ENCODE peak calls at places on chromosomes 11 and 22, in seven cellular contexts. G, F, L, Q, D, S and K are unnamed samples.

GRCh38 chr11:130208241-130209127 is 48.9 kb downstream of the ST14 start:
- DNase-seq in S (no peak), Q (no peak), D (no peak), L (no peak), F (no peak), G (no peak), K (no peak)

GRCh38 chr11:66015094-66015881 is 3.5 kb downstream of the CST6 start:
- DNase-seq in Q (peak; percentile 95), D (peak; percentile 96), G (peak; percentile 56), S (no peak), L (no peak), F (no peak), K (no peak)

GRCh38 chr11:66050581-66051231 is 1.5 kb upstream of the SF3B2 start:
- DNase-seq in G (no peak), Q (no peak), L (no peak), F (no peak), S (no peak), D (peak; percentile 25), K (peak; percentile 47)

GRCh38 chr11:124724854-124725718 is 14.7 kb upstream of the NRGN start:
- DNase-seq in Q (peak; percentile 85), S (no peak), D (no peak), L (no peak), F (peak; percentile 46), G (no peak), K (no peak)

GRCh38 chr22:24727218-24727851 is 47.2 kb downstream of the PIWIL3 start:
- DNase-seq in L (no peak), S (no peak), D (no peak), F (no peak), G (peak; percentile 72), Q (no peak), K (peak; percentile 56)

GRCh38 chr11:111983187-111983986 is 41.8 kb upstream of the DLAT start:
- DNase-seq in Q (no peak), D (no peak), S (no peak), L (no peak), F (peak; percentile 81), G (no peak), K (peak; percentile 94)

GRCh38 chr11:15761235-15761634 is 595.1 kb downstream of the SOX6 start:
- DNase-seq in G (no peak), Q (no peak), L (no peak), D (no peak), S (no peak), F (no peak), K (no peak)

GRCh38 chr11:106495046-106495445 is 417.6 kb downstream of the AASDHPPT start:
- DNase-seq in L (no peak), G (no peak), S (no peak), D (no peak), F (no peak), Q (no peak), K (no peak)

GRCh38 chr11:47399860-47400812 is 8.3 kb upstream of the SLC39A13 start:
- DNase-seq in Q (no peak), D (no peak), S (peak; percentile 44), F (peak; percentile 24), L (no peak), G (no peak), K (peak; percentile 52)

GRCh38 chr11:71215372-71215965 is 36.9 kb downstream of the SHANK2 start:
- DNase-seq in Q (peak; percentile 48), L (no peak), S (no peak), G (no peak), D (peak; percentile 40), F (no peak), K (no peak)

GRCh38 chr11:2002807-2003206 is 5.2 kb upstream of the H19 start:
- DNase-seq in G (no peak), L (no peak), Q (no peak), S (no peak), D (no peak), F (no peak), K (no peak)

GRCh38 chr22:46296257-46297150 is at the start of gene GTSE1:
- DNase-seq in Q (peak; percentile 98), D (peak; percentile 99), G (peak; percentile 93), L (peak; percentile 95), F (peak; percentile 99), S (peak; percentile 97), K (peak; percentile 96)
- H3K4me1 ChIP-seq in Q (peaks cover 17% of the 10 kb centered on the region), D (no peaks in the 10 kb centered on the region), G (peaks cover 12% of the 10 kb centered on the region), L (peaks cover 14% of the 10 kb centered on the region), F (peaks cover 6% of the 10 kb centered on the region), S (peaks cover 8% of the 10 kb centered on the region), K (peaks cover 23% of the 10 kb centered on the region)

GRCh38 chr11:43579171-43579918 is 101.2 kb upstream of the HSD17B12 start:
- DNase-seq in D (no peak), L (no peak), Q (no peak), G (no peak), S (no peak), F (peak; percentile 74), K (peak; percentile 32)

GRCh38 chr11:43582024-43582836 is 98.3 kb upstream of the HSD17B12 start:
- DNase-seq in G (no peak), F (no peak), L (no peak), D (no peak), S (no peak), Q (no peak), K (no peak)

GRCh38 chr11:43579919-43580276 is 100.6 kb upstream of the HSD17B12 start:
- DNase-seq in L (no peak), F (no peak), S (no peak), D (no peak), Q (no peak), G (no peak), K (no peak)

GRCh38 chr11:43581370-43582023 is 99.0 kb upstream of the HSD17B12 start:
- DNase-seq in Q (no peak), L (no peak), F (no peak), G (no peak), D (no peak), S (no peak), K (no peak)

DNA sequence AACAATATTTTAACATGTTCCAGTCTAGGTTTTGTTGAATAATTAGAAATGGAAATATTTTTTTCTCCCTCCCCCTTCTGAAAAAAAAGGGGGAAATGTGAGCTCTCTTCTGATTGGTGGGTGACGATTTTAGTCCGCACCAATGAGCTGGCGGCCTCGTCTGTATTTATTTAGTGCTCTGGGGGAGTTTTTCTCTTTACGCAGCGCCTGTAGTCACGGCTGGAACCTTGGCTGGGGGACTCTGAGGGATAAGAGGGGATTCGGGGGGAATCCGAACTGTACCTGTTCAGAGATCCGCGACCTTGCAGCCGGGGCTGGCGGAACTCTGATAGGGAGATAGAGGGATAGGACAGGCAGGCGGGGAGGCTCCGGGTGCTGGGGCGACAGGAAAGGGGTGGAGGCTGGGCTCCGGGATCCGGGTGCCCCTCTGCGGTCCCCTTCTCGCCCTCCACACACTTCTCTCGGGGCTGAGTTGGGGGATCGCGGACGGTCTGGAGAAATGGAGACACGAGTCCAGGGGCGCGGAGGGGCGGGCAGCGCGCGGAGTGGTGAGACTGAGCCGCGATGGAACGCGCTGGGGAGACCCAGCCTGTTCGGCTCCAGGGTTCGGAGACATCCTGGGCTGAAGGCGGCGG is 99.7 kb upstream of the HSD17B12 start:
- DNase-seq in F (peak; percentile 56), D (no peak), S (no peak), G (no peak), Q (no peak), L (no peak), K (no peak)
- H3K27me3 ChIP-seq in F (peaks cover 88% of the 10 kb centered on the region), D (no peaks in the 10 kb centered on the region), S (peaks cover 38% of the 10 kb centered on the region), G (peaks cover 5% of the 10 kb centered on the region), Q (peaks cover 92% of the 10 kb centered on the region), L (peaks cover 2% of the 10 kb centered on the region), K (peaks cover 84% of the 10 kb centered on the region)

GRCh38 chr11:128512478-128513127 is 74.8 kb downstream of the ETS1 start:
- DNase-seq in G (no peak), L (no peak), Q (no peak), S (peak; percentile 56), F (no peak), D (no peak), K (no peak)
- H3K4me3 ChIP-seq in G (no peak overlapping the region), L (no peak overlapping the region), Q (no peak overlapping the region), S (peak overlapping the region; percentile 96), F (no peak overlapping the region), D (no peak overlapping the region), K (no peak overlapping the region)

GRCh38 chr11:93532285-93532789 is 10.9 kb downstream of the SMCO4 start:
- DNase-seq in F (no peak), L (no peak), G (no peak), S (no peak), D (no peak), Q (no peak), K (no peak)
- H3K4me1 ChIP-seq in F (peaks cover 86% of the 10 kb centered on the region), L (peaks cover 31% of the 10 kb centered on the region), G (no peaks in the 10 kb centered on the region), S (no peaks in the 10 kb centered on the region), D (peaks cover 4% of the 10 kb centered on the region), Q (peaks cover 38% of the 10 kb centered on the region), K (no peaks in the 10 kb centered on the region)

GRCh38 chr11:64714664-64715063 is 8.3 kb downstream of the NRXN2 start:
- DNase-seq in D (peak; percentile 39), Q (no peak), F (no peak), G (no peak), L (no peak), S (no peak), K (no peak)
- H3K27me3 ChIP-seq in D (peaks cover 1% of the 10 kb centered on the region), Q (peaks cover 98% of the 10 kb centered on the region), F (peaks cover 97% of the 10 kb centered on the region), G (peaks cover 5% of the 10 kb centered on the region), L (no peaks in the 10 kb centered on the region), S (peaks cover 18% of the 10 kb centered on the region), K (peaks cover 62% of the 10 kb centered on the region)

DNA sequence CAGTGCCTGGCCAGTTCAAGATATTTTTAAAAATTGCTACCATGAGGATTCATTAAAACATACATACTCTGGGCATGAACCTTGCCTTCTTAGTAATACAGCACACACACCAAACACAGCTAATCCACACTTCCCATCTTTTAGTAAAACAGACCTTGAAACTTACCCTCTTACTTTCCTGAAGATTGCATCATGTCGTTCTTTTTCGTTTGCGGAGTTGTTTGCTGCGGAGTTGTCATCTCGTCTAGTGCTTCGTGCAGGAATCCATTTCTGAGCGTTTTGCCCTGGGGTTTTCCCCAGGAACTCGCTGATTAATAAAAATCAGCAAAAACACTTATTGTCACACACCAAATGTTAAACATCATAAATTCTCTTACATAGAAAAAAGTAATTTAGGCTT is 3.0 kb downstream of the EIF4G2 start:
- DNase-seq in Q (no peak), F (no peak), G (no peak), S (no peak), D (no peak), L (no peak), K (no peak)
- H3K4me3 ChIP-seq in Q (no peak overlapping the region), F (no peak overlapping the region), G (no peak overlapping the region), S (no peak overlapping the region), D (no peak overlapping the region), L (no peak overlapping the region), K (no peak overlapping the region)

GRCh38 chr11:46051102-46051501 is 70.2 kb downstream of the PHF21A start:
- DNase-seq in G (no peak), Q (no peak), S (no peak), F (no peak), L (no peak), D (no peak), K (no peak)
- H3K4me1 ChIP-seq in G (no peaks in the 10 kb centered on the region), Q (peaks cover 42% of the 10 kb centered on the region), S (no peaks in the 10 kb centered on the region), F (peaks cover 44% of the 10 kb centered on the region), L (peaks cover 5% of the 10 kb centered on the region), D (no peaks in the 10 kb centered on the region), K (peaks cover 27% of the 10 kb centered on the region)